ENCODE peak calls at places on chromosomes 6 and 20, in ten cellular contexts. Y, U, D, R, L, W, O, J, A and N are unnamed samples.

GRCh38 chr20:62817975-62818591 is 1.2 kb downstream of the COL9A3 start:
- DNase-seq in W (no peak), R (no peak), U (no peak), Y (no peak), J (no peak), A (no peak), D (no peak), L (no peak), O (no peak), N (no peak)

GRCh38 chr6:1654095-1654494 is 44.4 kb downstream of the FOXC1 start:
- DNase-seq in D (no peak), R (no peak), W (no peak), Y (no peak), L (no peak), O (no peak), U (no peak), J (no peak), A (no peak), N (no peak)

GRCh38 chr20:41466836-41467619 is 100.4 kb upstream of the EMILIN3 start:
- DNase-seq in U (no peak), A (no peak), D (no peak), O (no peak), Y (no peak), J (no peak), L (no peak), W (no peak), R (no peak), N (no peak)

GRCh38 chr20:50434653-50435396 is 75.4 kb upstream of the PTPN1 start:
- DNase-seq in O (no peak), J (no peak), W (no peak), R (no peak), A (no peak), D (no peak), U (peak), Y (no peak), L (no peak), N (no peak)

GRCh38 chr20:15447549-15447948 is 1110.1 kb upstream of the FLRT3 start:
- DNase-seq in W (no peak), D (no peak), J (no peak), Y (no peak), O (no peak), U (no peak), R (no peak), A (no peak), L (no peak), N (no peak)

GRCh38 chr6:81609736-81610135 is 142.7 kb downstream of the TENT5A start:
- DNase-seq in D (no peak), R (no peak), U (no peak), W (no peak), L (no peak), O (no peak), A (no peak), Y (no peak), J (no peak), N (no peak)

GRCh38 chr6:100232791-100233573 is 231.7 kb downstream of the SIM1 start:
- DNase-seq in J (no peak), Y (no peak), W (no peak), O (no peak), U (peak), L (no peak), R (no peak), A (no peak), D (no peak), N (no peak)

GRCh38 chr6:75430631-75431345 is 62.8 kb downstream of the FILIP1 start:
- DNase-seq in L (no peak), D (no peak), Y (no peak), U (no peak), O (no peak), R (no peak), J (no peak), A (no peak), W (no peak), N (no peak)

GRCh38 chr6:34663371-34663770 is 33.2 kb downstream of the ILRUN start:
- DNase-seq in L (no peak), Y (no peak), U (no peak), D (no peak), R (no peak), J (no peak), O (no peak), A (no peak), W (no peak), N (no peak)

GRCh38 chr6:80547827-80548226 is 441.4 kb downstream of the BCKDHB start:
- DNase-seq in D (no peak), U (peak), W (no peak), A (no peak), Y (no peak), R (no peak), J (no peak), O (no peak), L (peak), N (no peak)

GRCh38 chr6:55239099-55239498 is 64.8 kb downstream of the HCRTR2 start:
- DNase-seq in A (no peak), W (no peak), R (no peak), D (no peak), O (no peak), L (peak), Y (no peak), U (no peak), J (no peak), N (no peak)

GRCh38 chr6:7624781-7625710 is 35.0 kb downstream of the SNRNP48 start:
- DNase-seq in D (no peak), R (no peak), W (no peak), U (no peak), O (no peak), J (no peak), A (no peak), Y (no peak), L (no peak), N (no peak)

GRCh38 chr6:90135672-90136071 is 161.0 kb downstream of the BACH2 start:
- DNase-seq in J (no peak), R (no peak), A (no peak), D (no peak), Y (no peak), W (no peak), O (no peak), L (no peak), U (peak), N (no peak)

GRCh38 chr6:134863763-134864510 is 86.0 kb downstream of the ALDH8A1 start:
- DNase-seq in U (no peak), J (no peak), R (no peak), L (no peak), A (no peak), W (no peak), D (no peak), O (no peak), Y (no peak), N (no peak)

GRCh38 chr6:36068603-36069002 is 41.0 kb downstream of the MAPK14 start:
- DNase-seq in A (no peak), R (no peak), J (no peak), U (no peak), L (no peak), W (no peak), D (no peak), Y (no peak), O (no peak), N (no peak)

GRCh38 chr6:161533266-161533665 is 259.4 kb upstream of the AGPAT4 start:
- DNase-seq in W (no peak), A (no peak), L (no peak), R (no peak), D (no peak), J (no peak), U (no peak), O (no peak), Y (no peak), N (no peak)

GRCh38 chr20:17536944-17537444 is 5.8 kb upstream of the BFSP1 start:
- DNase-seq in W (peak), J (peak), A (peak), D (peak), L (peak), O (peak), U (peak), Y (peak), R (peak), N (peak)

GRCh38 chr6:139080255-139080920 is 51.8 kb downstream of the ABRACL start:
- DNase-seq in L (no peak), R (no peak), A (no peak), D (no peak), W (no peak), Y (no peak), J (no peak), O (no peak), U (peak), N (no peak)

GRCh38 chr6:168713839-168714238 is 272.9 kb downstream of the SMOC2 start:
- DNase-seq in J (peak), L (no peak), R (no peak), Y (no peak), W (no peak), A (no peak), D (peak), O (no peak), U (no peak), N (no peak)

GRCh38 chr6:165831812-165832470 is 168.9 kb upstream of the PDE10A start:
- DNase-seq in D (no peak), Y (no peak), O (no peak), A (no peak), J (no peak), L (no peak), U (no peak), R (no peak), W (no peak), N (no peak)